ENCODE peak calls at places on chromosomes 6 and 20, in four cellular contexts. H is H1, I is GM12878, Y is K562. M is an unnamed sample.
A peak's percentile ranks its signal among the peaks of the same experiment; 100 is the strongest.

GRCh38 chr6:128516514-128516898 is 3.9 kb downstream of the PTPRK start:
- DNase-seq in H (no peak), Y (no peak), I (no peak), M (no peak)

GRCh38 chr20:58439974-58440767 is 51.1 kb downstream of the VAPB start:
- DNase-seq in Y (no peak), H (no peak), I (no peak), M (no peak)

GRCh38 chr6:6246539-6246938 is 73.9 kb downstream of the F13A1 start:
- DNase-seq in I (peak; percentile 21), H (no peak), Y (no peak), M (no peak)

GRCh38 chr6:21398741-21399140 is 194.8 kb upstream of the SOX4 start:
- DNase-seq in I (no peak), H (no peak), Y (no peak), M (no peak)

GRCh38 chr20:36526521-36527011 is 14.8 kb upstream of the MYL9 start:
- DNase-seq in Y (no peak), H (no peak), I (no peak), M (no peak)

GRCh38 chr6:36633915-36634314 is 39.8 kb downstream of the SRSF3 start:
- DNase-seq in Y (no peak), I (no peak), H (no peak), M (no peak)

GRCh38 chr6:81842254-81842653 is 89.8 kb upstream of the TENT5A start:
- DNase-seq in H (no peak), I (no peak), Y (no peak), M (no peak)

GRCh38 chr6:92521553-92521952 is 897.8 kb downstream of the EPHA7 start:
- DNase-seq in H (no peak), I (no peak), Y (no peak), M (no peak)

GRCh38 chr20:8587246-8587645 is 455.2 kb downstream of the PLCB1 start:
- DNase-seq in I (no peak), Y (no peak), H (no peak), M (no peak)

GRCh38 chr6:166955865-166956443 is 396 bp downstream of the RNASET2 start:
- DNase-seq in Y (no peak), I (no peak), H (no peak), M (no peak)

GRCh38 chr6:113411006-113411405 is 446.1 kb upstream of the MARCKS start:
- DNase-seq in I (no peak), H (no peak), Y (no peak), M (no peak)

GRCh38 chr20:47133809-47134456 is 222.6 kb downstream of the ZMYND8 start:
- DNase-seq in I (no peak), H (no peak), Y (no peak), M (no peak)

GRCh38 chr6:55433446-55434130 is 106.3 kb downstream of the GFRAL start:
- DNase-seq in Y (no peak), I (no peak), H (no peak), M (no peak)

DNA sequence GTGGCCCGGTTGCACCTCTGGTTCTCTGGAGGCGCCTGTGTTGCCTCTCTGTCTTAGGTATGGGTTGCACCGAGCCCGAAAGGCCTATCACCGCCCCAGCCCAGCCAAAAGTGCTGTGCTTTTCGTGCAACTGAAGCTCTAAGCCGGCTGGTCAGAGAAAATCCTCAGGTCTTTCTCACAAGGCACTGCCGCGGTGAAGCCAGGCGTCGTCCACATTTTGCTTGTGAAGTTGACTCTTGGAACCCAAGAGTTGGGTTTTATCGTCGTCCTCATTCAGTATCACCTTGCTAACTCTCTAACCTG is 726 bp upstream of the EMILIN3 start:
- DNase-seq in I (no peak), Y (no peak), H (no peak), M (no peak)
- TF ChIP-seq EGR1 in I (no peak), Y (no peak), H (no peak), M (no peak)

GRCh38 chr6:134724653-134725340 is 225.1 kb downstream of the ALDH8A1 start:
- DNase-seq in H (no peak), I (no peak), Y (no peak), M (no peak)

GRCh38 chr6:134722996-134723871 is 226.7 kb downstream of the ALDH8A1 start:
- DNase-seq in H (no peak), I (no peak), Y (no peak), M (no peak)

GRCh38 chr6:134720353-134721094 is 229.4 kb downstream of the ALDH8A1 start:
- DNase-seq in I (no peak), H (no peak), Y (no peak), M (no peak)

GRCh38 chr6:134721095-134721400 is 228.9 kb downstream of the ALDH8A1 start:
- DNase-seq in H (no peak), Y (no peak), I (no peak), M (no peak)

GRCh38 chr6:134722429-134722828 is 227.5 kb downstream of the ALDH8A1 start:
- DNase-seq in H (no peak), I (no peak), Y (no peak), M (no peak)
- TF ChIP-seq EGR1 in H (no peak), I (no peak), Y (no peak), M (no peak)

GRCh38 chr6:124926435-124926834 is 35.8 kb upstream of the RNF217 start:
- DNase-seq in H (no peak), I (no peak), Y (no peak), M (no peak)

GRCh38 chr6:124924333-124924759 is 37.9 kb upstream of the RNF217 start:
- DNase-seq in H (no peak), Y (no peak), I (no peak), M (no peak)

GRCh38 chr6:124928831-124929230 is 33.4 kb upstream of the RNF217 start:
- DNase-seq in H (no peak), Y (no peak), I (no peak), M (no peak)

DNA sequence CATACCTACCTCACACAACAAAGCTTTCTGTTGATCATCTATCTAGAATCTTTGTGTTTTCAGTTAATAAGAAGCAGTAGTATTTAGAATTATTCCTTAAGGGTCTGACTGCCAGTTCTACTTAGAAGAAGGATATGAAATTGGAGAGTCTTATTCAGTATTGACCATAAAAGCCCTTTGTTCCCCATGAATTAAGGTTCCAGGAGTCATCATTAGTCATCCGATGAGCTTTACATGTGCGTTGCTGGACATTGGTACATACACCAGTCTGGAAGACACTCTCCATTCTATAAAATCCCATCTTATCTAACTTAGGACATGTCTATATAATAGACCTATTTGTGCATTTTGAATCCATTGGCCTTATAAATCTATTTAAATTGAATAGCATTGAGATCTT is 34.4 kb upstream of the RNF217 start:
- DNase-seq in H (no peak), I (no peak), Y (no peak), M (peak; percentile 59)
- TF ChIP-seq EGR1 in H (no peak), I (no peak), Y (no peak), M (no peak)

DNA sequence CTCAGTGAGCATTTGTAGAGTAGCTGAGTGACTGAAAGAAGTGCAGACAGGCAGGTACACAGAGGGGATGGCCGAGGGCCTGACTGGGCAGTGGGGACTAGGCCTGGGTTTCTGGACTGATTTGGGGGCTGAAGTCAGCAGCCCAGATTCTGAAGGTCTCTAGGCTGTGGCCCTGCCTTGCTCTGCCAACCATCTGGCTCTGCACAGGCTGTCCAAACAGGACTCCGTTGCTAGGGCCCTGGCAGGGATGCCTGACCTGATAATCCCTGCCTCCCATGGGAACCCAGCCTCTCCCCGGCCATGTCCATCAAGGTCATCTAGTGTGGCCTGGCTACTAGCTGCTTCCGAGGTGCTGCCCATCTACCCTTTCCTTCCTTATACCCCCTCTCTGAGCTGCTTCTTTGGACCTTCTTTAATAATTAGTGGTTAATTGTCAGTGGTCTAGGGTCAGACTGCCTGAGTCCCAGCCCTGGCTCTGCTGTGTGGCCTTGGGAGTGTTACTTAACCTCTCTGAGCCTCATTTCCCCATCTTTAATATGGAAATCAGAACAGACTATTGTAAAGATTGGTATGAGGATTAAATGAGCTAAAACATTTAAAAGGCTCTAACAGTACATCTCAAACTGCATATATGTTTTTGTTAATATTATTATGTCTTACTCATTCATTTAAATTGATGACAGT is 137.9 kb downstream of the VEGFA start:
- DNase-seq in H (no peak), I (no peak), Y (no peak), M (no peak)
- TF ChIP-seq EGR1 in H (no peak), I (no peak), Y (no peak), M (no peak)

GRCh38 chr20:62642666-62643520 is 590 bp downstream of the SLCO4A1 start:
- DNase-seq in Y (peak; percentile 65), H (peak; percentile 73), I (no peak), M (no peak)
- TF ChIP-seq EGR1 in Y (no peak), H (no peak), I (no peak), M (no peak)

GRCh38 chr6:28243946-28244345 is 8.1 kb downstream of the ZKSCAN4 start:
- DNase-seq in Y (no peak), H (no peak), I (no peak), M (no peak)

GRCh38 chr6:28245206-28245941 is 6.7 kb downstream of the ZKSCAN4 start:
- DNase-seq in Y (no peak), I (no peak), H (no peak), M (no peak)

GRCh38 chr6:28235912-28236452 is 10.9 kb downstream of the ZSCAN9 start:
- DNase-seq in I (no peak), H (no peak), Y (no peak), M (no peak)

GRCh38 chr6:28239636-28240035 is 12.4 kb downstream of the ZKSCAN4 start:
- DNase-seq in H (no peak), I (peak; percentile 40), Y (no peak), M (no peak)

GRCh38 chr6:28240517-28240916 is 11.6 kb downstream of the ZKSCAN4 start:
- DNase-seq in Y (no peak), I (no peak), H (no peak), M (no peak)
- TF ChIP-seq EGR1 in Y (no peak), I (no peak), H (no peak), M (no peak)

GRCh38 chr6:38814761-38815160 is 99.7 kb downstream of the DNAH8 start:
- DNase-seq in I (no peak), H (no peak), Y (no peak), M (no peak)
- TF ChIP-seq EGR1 in I (no peak), H (no peak), Y (no peak), M (no peak)

GRCh38 chr6:25966707-25967106 is 4.1 kb downstream of the TRIM38 start:
- DNase-seq in H (no peak), I (no peak), Y (no peak), M (no peak)
- TF ChIP-seq EGR1 in H (no peak), I (no peak), Y (no peak), M (no peak)

DNA sequence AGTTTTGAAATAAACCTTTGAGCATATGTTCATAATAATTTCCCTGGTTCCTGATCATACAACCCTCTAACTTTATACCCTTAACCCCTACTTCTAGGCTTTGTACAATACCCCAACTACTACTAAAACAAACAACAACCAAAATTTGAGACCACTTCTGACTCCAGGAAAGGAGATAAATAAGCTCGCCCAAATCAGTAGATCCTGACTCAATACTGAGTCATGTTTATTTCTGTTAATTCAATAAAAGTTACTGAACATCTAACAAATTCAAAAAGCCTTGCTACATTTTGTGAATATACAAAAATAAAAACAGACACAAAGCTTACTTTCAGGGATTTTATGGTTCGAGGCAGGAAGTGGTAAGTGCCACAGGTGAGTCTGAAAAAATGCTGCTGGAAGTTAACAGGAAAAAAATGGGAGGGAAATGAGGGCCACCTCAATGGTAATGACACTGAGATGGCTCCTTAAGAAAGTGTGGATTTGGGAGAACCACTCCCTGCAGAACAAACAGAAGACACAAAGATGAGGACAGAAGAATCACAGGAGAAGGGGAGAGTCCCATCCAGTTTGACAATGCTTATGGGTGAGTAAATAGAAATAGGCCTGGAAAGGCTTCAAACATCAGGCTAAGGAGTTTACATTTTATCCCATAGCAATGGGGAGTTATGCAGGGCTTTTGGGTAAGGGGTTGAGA is 63.4 kb downstream of the DST start:
- DNase-seq in Y (no peak), H (no peak), I (no peak), M (no peak)
- TF ChIP-seq EGR1 in Y (no peak), H (no peak), I (no peak), M (no peak)

M was measured in HCT116.